ENCODE peak calls at places on chromosomes 6 and 20, in nine cellular contexts. One of them, this sample, is unnamed.

GRCh38 chr20:44576297-44576696 is 6.1 kb upstream of the PKIG start:
- DNase-seq in keratinocyte: no peak
- DNase-seq in tibial nerve: no peak
- DNase-seq in body of pancreas: no peak
- DNase-seq in mammary epithelial cell: no peak
- DNase-seq in adrenal gland: no peak
- DNase-seq in AG04450: no peak
- DNase-seq in PC-9: no peak
- DNase-seq in IMR-90: peak; percentile 67
- DNase-seq in this sample: no peak

GRCh38 chr20:57548177-57549058 is 12.5 kb upstream of the PCK1 start:
- DNase-seq in keratinocyte: no peak
- DNase-seq in PC-9: no peak
- DNase-seq in body of pancreas: no peak
- DNase-seq in AG04450: no peak
- DNase-seq in IMR-90: no peak
- DNase-seq in mammary epithelial cell: no peak
- DNase-seq in adrenal gland: no peak
- DNase-seq in tibial nerve: no peak
- DNase-seq in this sample: no peak

GRCh38 chr6:132354517-132355167 is 46.6 kb downstream of the MOXD1 start:
- DNase-seq in PC-9: no peak
- DNase-seq in keratinocyte: no peak
- DNase-seq in AG04450: no peak
- DNase-seq in IMR-90: no peak
- DNase-seq in tibial nerve: no peak
- DNase-seq in body of pancreas: no peak
- DNase-seq in mammary epithelial cell: peak; percentile 52
- DNase-seq in adrenal gland: no peak
- DNase-seq in this sample: no peak

GRCh38 chr6:54286141-54286540 is 22.1 kb upstream of the TINAG start:
- DNase-seq in mammary epithelial cell: peak; percentile 55
- DNase-seq in adrenal gland: no peak
- DNase-seq in AG04450: no peak
- DNase-seq in PC-9: no peak
- DNase-seq in body of pancreas: no peak
- DNase-seq in tibial nerve: no peak
- DNase-seq in keratinocyte: no peak
- DNase-seq in IMR-90: no peak
- DNase-seq in this sample: no peak

GRCh38 chr6:15893556-15894253 is 230.9 kb upstream of the DTNBP1 start:
- DNase-seq in keratinocyte: peak; percentile 54
- DNase-seq in AG04450: no peak
- DNase-seq in IMR-90: peak; percentile 27
- DNase-seq in PC-9: no peak
- DNase-seq in adrenal gland: no peak
- DNase-seq in body of pancreas: no peak
- DNase-seq in mammary epithelial cell: peak; percentile 35
- DNase-seq in tibial nerve: no peak
- DNase-seq in this sample: no peak

GRCh38 chr6:168937061-168937460 is 316.6 kb downstream of the THBS2 start:
- DNase-seq in adrenal gland: no peak
- DNase-seq in IMR-90: peak; percentile 12
- DNase-seq in body of pancreas: no peak
- DNase-seq in AG04450: no peak
- DNase-seq in tibial nerve: no peak
- DNase-seq in mammary epithelial cell: peak; percentile 10
- DNase-seq in PC-9: no peak
- DNase-seq in keratinocyte: no peak
- DNase-seq in this sample: no peak

GRCh38 chr6:2127484-2127911 is 117.9 kb downstream of the GMDS start:
- DNase-seq in IMR-90: no peak
- DNase-seq in AG04450: no peak
- DNase-seq in tibial nerve: no peak
- DNase-seq in PC-9: no peak
- DNase-seq in mammary epithelial cell: no peak
- DNase-seq in body of pancreas: no peak
- DNase-seq in keratinocyte: no peak
- DNase-seq in adrenal gland: peak; percentile 20
- DNase-seq in this sample: no peak

GRCh38 chr6:150271501-150272263 is 97.1 kb upstream of the IYD start:
- DNase-seq in tibial nerve: no peak
- DNase-seq in IMR-90: no peak
- DNase-seq in adrenal gland: no peak
- DNase-seq in PC-9: no peak
- DNase-seq in mammary epithelial cell: peak; percentile 71
- DNase-seq in AG04450: no peak
- DNase-seq in keratinocyte: no peak
- DNase-seq in body of pancreas: no peak
- DNase-seq in this sample: no peak

GRCh38 chr6:137783640-137784198 is 83.3 kb upstream of the TNFAIP3 start:
- DNase-seq in tibial nerve: no peak
- DNase-seq in mammary epithelial cell: no peak
- DNase-seq in keratinocyte: no peak
- DNase-seq in IMR-90: no peak
- DNase-seq in AG04450: no peak
- DNase-seq in body of pancreas: no peak
- DNase-seq in adrenal gland: no peak
- DNase-seq in PC-9: no peak
- DNase-seq in this sample: no peak

GRCh38 chr6:158752613-158753012 is 66.6 kb downstream of the EZR start:
- DNase-seq in PC-9: no peak
- DNase-seq in body of pancreas: peak; percentile 48
- DNase-seq in tibial nerve: no peak
- DNase-seq in keratinocyte: no peak
- DNase-seq in adrenal gland: no peak
- DNase-seq in IMR-90: no peak
- DNase-seq in mammary epithelial cell: peak; percentile 8
- DNase-seq in AG04450: no peak
- DNase-seq in this sample: no peak

GRCh38 chr6:12327391-12327790 is 37.2 kb downstream of the EDN1 start:
- DNase-seq in body of pancreas: no peak
- DNase-seq in tibial nerve: no peak
- DNase-seq in AG04450: no peak
- DNase-seq in keratinocyte: no peak
- DNase-seq in mammary epithelial cell: peak; percentile 75
- DNase-seq in IMR-90: peak; percentile 45
- DNase-seq in adrenal gland: no peak
- DNase-seq in PC-9: no peak
- DNase-seq in this sample: no peak

GRCh38 chr6:166623318-166623717 is 3.7 kb downstream of the RPS6KA2 start:
- DNase-seq in body of pancreas: no peak
- DNase-seq in IMR-90: no peak
- DNase-seq in PC-9: peak; percentile 36
- DNase-seq in tibial nerve: no peak
- DNase-seq in mammary epithelial cell: no peak
- DNase-seq in AG04450: no peak
- DNase-seq in adrenal gland: no peak
- DNase-seq in keratinocyte: no peak
- DNase-seq in this sample: no peak

GRCh38 chr6:28393912-28394662 is 5.5 kb downstream of the ZSCAN12 start:
- DNase-seq in PC-9: no peak
- DNase-seq in AG04450: no peak
- DNase-seq in body of pancreas: no peak
- DNase-seq in keratinocyte: no peak
- DNase-seq in mammary epithelial cell: no peak
- DNase-seq in tibial nerve: no peak
- DNase-seq in IMR-90: peak; percentile 2
- DNase-seq in adrenal gland: no peak
- DNase-seq in this sample: no peak

GRCh38 chr6:150866147-150867073 is 908 bp downstream of the MTHFD1L start:
- DNase-seq in body of pancreas: peak; percentile 74
- DNase-seq in keratinocyte: no peak
- DNase-seq in AG04450: peak; percentile 77
- DNase-seq in mammary epithelial cell: peak; percentile 84
- DNase-seq in tibial nerve: peak; percentile 57
- DNase-seq in IMR-90: peak; percentile 90
- DNase-seq in PC-9: peak; percentile 79
- DNase-seq in adrenal gland: peak; percentile 92
- DNase-seq in this sample: peak; percentile 94

GRCh38 chr20:60962367-60963045 is 289.6 kb upstream of the CDH4 start:
- DNase-seq in AG04450: no peak
- DNase-seq in PC-9: no peak
- DNase-seq in IMR-90: no peak
- DNase-seq in body of pancreas: no peak
- DNase-seq in keratinocyte: no peak
- DNase-seq in mammary epithelial cell: no peak
- DNase-seq in adrenal gland: no peak
- DNase-seq in tibial nerve: no peak
- DNase-seq in this sample: peak; percentile 33

GRCh38 chr6:68975064-68975463 is 340.0 kb downstream of the ADGRB3 start:
- DNase-seq in keratinocyte: no peak
- DNase-seq in mammary epithelial cell: no peak
- DNase-seq in tibial nerve: no peak
- DNase-seq in adrenal gland: peak; percentile 43
- DNase-seq in PC-9: no peak
- DNase-seq in IMR-90: no peak
- DNase-seq in body of pancreas: no peak
- DNase-seq in AG04450: no peak
- DNase-seq in this sample: no peak

GRCh38 chr6:34589140-34589539 is 33.0 kb upstream of the SPDEF start:
- DNase-seq in tibial nerve: no peak
- DNase-seq in PC-9: no peak
- DNase-seq in mammary epithelial cell: no peak
- DNase-seq in adrenal gland: no peak
- DNase-seq in IMR-90: no peak
- DNase-seq in AG04450: no peak
- DNase-seq in keratinocyte: no peak
- DNase-seq in body of pancreas: no peak
- DNase-seq in this sample: no peak

GRCh38 chr20:38649275-38649891 is 47.8 kb downstream of the ARHGAP40 start:
- DNase-seq in keratinocyte: no peak
- DNase-seq in body of pancreas: no peak
- DNase-seq in tibial nerve: no peak
- DNase-seq in mammary epithelial cell: no peak
- DNase-seq in adrenal gland: no peak
- DNase-seq in IMR-90: no peak
- DNase-seq in PC-9: peak; percentile 22
- DNase-seq in AG04450: no peak
- DNase-seq in this sample: no peak

GRCh38 chr6:43800746-43801488 is 30.9 kb downstream of the VEGFA start:
- DNase-seq in PC-9: no peak
- DNase-seq in AG04450: no peak
- DNase-seq in keratinocyte: no peak
- DNase-seq in tibial nerve: no peak
- DNase-seq in adrenal gland: no peak
- DNase-seq in IMR-90: no peak
- DNase-seq in mammary epithelial cell: no peak
- DNase-seq in body of pancreas: no peak
- DNase-seq in this sample: no peak

GRCh38 chr6:26273673-26274595 is 91.1 kb upstream of the BTN3A2 start:
- DNase-seq in keratinocyte: no peak
- DNase-seq in body of pancreas: no peak
- DNase-seq in tibial nerve: no peak
- DNase-seq in adrenal gland: no peak
- DNase-seq in IMR-90: peak; percentile 42
- DNase-seq in PC-9: no peak
- DNase-seq in AG04450: no peak
- DNase-seq in mammary epithelial cell: no peak
- DNase-seq in this sample: no peak

GRCh38 chr20:63545814-63546213 is 1.7 kb downstream of the SRMS start:
- DNase-seq in AG04450: no peak
- DNase-seq in keratinocyte: no peak
- DNase-seq in adrenal gland: no peak
- DNase-seq in tibial nerve: no peak
- DNase-seq in mammary epithelial cell: no peak
- DNase-seq in body of pancreas: no peak
- DNase-seq in IMR-90: no peak
- DNase-seq in PC-9: no peak
- DNase-seq in this sample: no peak
- H3K27ac ChIP-seq in AG04450: no peak overlapping the region
- H3K27ac ChIP-seq in keratinocyte: peak overlapping the region; percentile 67
- H3K27ac ChIP-seq in adrenal gland: no peak overlapping the region
- H3K27ac ChIP-seq in tibial nerve: no peak overlapping the region
- H3K27ac ChIP-seq in mammary epithelial cell: peak overlapping the region; percentile 0
- H3K27ac ChIP-seq in body of pancreas: no peak overlapping the region
- H3K27ac ChIP-seq in IMR-90: no peak overlapping the region
- H3K27ac ChIP-seq in PC-9: peak overlapping the region; percentile 73
- H3K27ac ChIP-seq in this sample: no peak overlapping the region

DNA sequence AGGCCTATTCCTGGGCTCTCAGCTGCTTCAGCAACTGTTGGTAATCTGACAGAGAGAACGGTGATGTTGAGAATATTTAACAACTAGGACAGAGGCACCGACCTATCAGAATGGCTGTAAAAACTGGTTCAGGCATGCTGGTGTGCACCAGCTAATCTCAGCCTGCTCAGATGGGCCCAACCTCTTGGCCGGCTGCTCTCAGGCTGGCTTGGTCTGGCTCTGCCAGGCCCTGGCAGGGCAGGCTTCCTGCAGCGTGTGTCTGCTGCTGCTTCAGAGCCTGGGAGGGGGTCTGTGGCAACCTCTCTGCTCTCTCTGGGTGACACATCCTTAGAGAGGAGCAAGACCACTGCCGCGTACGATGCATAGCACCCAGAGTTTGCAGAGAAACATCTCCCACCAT is 4.8 kb downstream of the SLC2A12 start:
- DNase-seq in PC-9: no peak
- DNase-seq in keratinocyte: no peak
- DNase-seq in AG04450: no peak
- DNase-seq in adrenal gland: no peak
- DNase-seq in IMR-90: no peak
- DNase-seq in mammary epithelial cell: no peak
- DNase-seq in tibial nerve: no peak
- DNase-seq in body of pancreas: no peak
- DNase-seq in this sample: no peak
- H3K27ac ChIP-seq in PC-9: no peak overlapping the region
- H3K27ac ChIP-seq in keratinocyte: no peak overlapping the region
- H3K27ac ChIP-seq in AG04450: no peak overlapping the region
- H3K27ac ChIP-seq in adrenal gland: no peak overlapping the region
- H3K27ac ChIP-seq in IMR-90: no peak overlapping the region
- H3K27ac ChIP-seq in mammary epithelial cell: no peak overlapping the region
- H3K27ac ChIP-seq in tibial nerve: no peak overlapping the region
- H3K27ac ChIP-seq in body of pancreas: no peak overlapping the region
- H3K27ac ChIP-seq in this sample: no peak overlapping the region

DNA sequence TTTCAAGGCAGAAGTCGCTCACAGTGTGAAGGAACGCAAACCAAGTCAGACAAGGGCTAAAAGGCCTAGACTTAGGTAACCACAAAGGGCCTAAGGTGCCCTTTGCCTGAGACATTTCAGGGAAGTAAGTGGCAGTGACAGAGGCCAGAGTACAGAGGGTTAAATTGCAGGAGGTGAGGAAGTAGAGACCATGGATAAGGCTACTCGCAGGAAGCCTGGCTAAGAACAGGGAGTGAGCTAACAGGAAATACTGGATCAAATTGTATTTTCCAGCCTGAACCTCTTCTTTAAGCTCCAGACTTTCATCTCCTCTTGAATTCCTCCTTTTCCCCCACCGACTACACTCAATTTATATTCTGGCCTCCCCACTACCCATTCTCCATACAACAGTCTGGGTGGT is 16.6 kb downstream of the ZHX3 start:
- DNase-seq in PC-9: no peak
- DNase-seq in AG04450: no peak
- DNase-seq in body of pancreas: no peak
- DNase-seq in mammary epithelial cell: no peak
- DNase-seq in IMR-90: no peak
- DNase-seq in keratinocyte: no peak
- DNase-seq in tibial nerve: no peak
- DNase-seq in adrenal gland: no peak
- DNase-seq in this sample: no peak
- H3K27ac ChIP-seq in PC-9: no peak overlapping the region
- H3K27ac ChIP-seq in AG04450: no peak overlapping the region
- H3K27ac ChIP-seq in body of pancreas: no peak overlapping the region
- H3K27ac ChIP-seq in mammary epithelial cell: no peak overlapping the region
- H3K27ac ChIP-seq in IMR-90: no peak overlapping the region
- H3K27ac ChIP-seq in keratinocyte: no peak overlapping the region
- H3K27ac ChIP-seq in tibial nerve: no peak overlapping the region
- H3K27ac ChIP-seq in adrenal gland: no peak overlapping the region
- H3K27ac ChIP-seq in this sample: peak overlapping the region; percentile 49

GRCh38 chr6:111478064-111478476 is 4.9 kb downstream of the REV3L start:
- DNase-seq in keratinocyte: no peak
- DNase-seq in mammary epithelial cell: peak; percentile 33
- DNase-seq in tibial nerve: no peak
- DNase-seq in adrenal gland: no peak
- DNase-seq in PC-9: peak; percentile 9
- DNase-seq in IMR-90: peak; percentile 55
- DNase-seq in AG04450: no peak
- DNase-seq in body of pancreas: no peak
- DNase-seq in this sample: no peak
- H3K27ac ChIP-seq in keratinocyte: peak overlapping the region; percentile 37
- H3K27ac ChIP-seq in mammary epithelial cell: peak overlapping the region; percentile 6
- H3K27ac ChIP-seq in tibial nerve: no peak overlapping the region
- H3K27ac ChIP-seq in adrenal gland: no peak overlapping the region
- H3K27ac ChIP-seq in PC-9: peak overlapping the region; percentile 49
- H3K27ac ChIP-seq in IMR-90: no peak overlapping the region
- H3K27ac ChIP-seq in AG04450: no peak overlapping the region
- H3K27ac ChIP-seq in body of pancreas: no peak overlapping the region
- H3K27ac ChIP-seq in this sample: no peak overlapping the region